ENCODE peak calls at places on chromosomes 4 and X, in eight cellular contexts. A, H, J, Y, D, L, Z and V are unnamed samples.
A peak's percentile ranks its signal among the peaks of the same experiment; 100 is the strongest.

GRCh38 chr4:3660086-3660927 is 105.9 kb upstream of the ADRA2C start:
- DNase-seq in L (peak; percentile 87), J (no peak), Y (no peak), D (no peak), Z (no peak), A (peak; percentile 58), H (no peak), V (no peak)

GRCh38 chrX:68807818-68808217 is 21.0 kb upstream of the EFNB1 start:
- DNase-seq in A (no peak), Y (no peak), J (no peak), L (no peak), H (no peak), Z (peak; percentile 25), D (peak; percentile 4), V (no peak)

GRCh38 chr4:164807611-164808010 is 53.7 kb downstream of the SMIM31 start:
- DNase-seq in D (no peak), L (no peak), Y (no peak), H (no peak), Z (no peak), A (peak; percentile 49), J (no peak), V (no peak)

GRCh38 chrX:121949041-121949760 is 901.8 kb downstream of the GLUD2 start:
- DNase-seq in D (no peak), L (no peak), H (no peak), Z (peak; percentile 11), A (no peak), J (no peak), Y (no peak), V (no peak)

GRCh38 chrX:11261260-11261659 is 32.0 kb upstream of the AMELX start:
- DNase-seq in Y (no peak), A (no peak), H (peak; percentile 23), D (no peak), Z (peak; percentile 76), L (no peak), J (no peak), V (no peak)

GRCh38 chr4:11669156-11669555 is 240.5 kb upstream of the HS3ST1 start:
- DNase-seq in A (no peak), L (no peak), Y (no peak), D (no peak), J (no peak), Z (peak; percentile 5), H (no peak), V (no peak)

GRCh38 chr4:7322166-7322991 is 112.4 kb downstream of the PSAPL1 start:
- DNase-seq in J (no peak), D (no peak), L (no peak), Y (no peak), A (peak; percentile 54), H (no peak), Z (no peak), V (no peak)

GRCh38 chrX:44344687-44345086 is 1.2 kb upstream of the EFHC2 start:
- DNase-seq in L (no peak), A (no peak), Y (no peak), J (no peak), D (peak; percentile 65), Z (no peak), H (no peak), V (no peak)

GRCh38 chr4:575281-576141 is 584 bp downstream of the TMEM271 start:
- DNase-seq in H (peak; percentile 87), J (no peak), Y (peak; percentile 64), A (peak; percentile 93), D (no peak), Z (peak; percentile 57), L (peak; percentile 41), V (no peak)

GRCh38 chr4:48968814-48969213 is 17.3 kb upstream of the CWH43 start:
- DNase-seq in D (no peak), J (no peak), A (no peak), Z (peak; percentile 91), H (peak; percentile 48), L (no peak), Y (no peak), V (no peak)

GRCh38 chr4:183175631-183176232 is 76.7 kb downstream of the WWC2 start:
- DNase-seq in D (no peak), A (no peak), Y (no peak), H (no peak), Z (no peak), L (no peak), J (no peak), V (no peak)

GRCh38 chrX:117743469-117744251 is 372.9 kb downstream of the KLHL13 start:
- DNase-seq in L (peak; percentile 0), Y (no peak), J (no peak), H (peak; percentile 4), A (peak; percentile 7), D (peak; percentile 3), Z (peak; percentile 1), V (peak; percentile 5)

GRCh38 chr4:931194-931959 is 739 bp downstream of the GAK start:
- DNase-seq in L (no peak), H (peak; percentile 85), Z (peak; percentile 74), D (no peak), A (no peak), Y (no peak), J (no peak), V (no peak)

GRCh38 chrX:68180501-68181061 is 252.7 kb downstream of the OPHN1 start:
- DNase-seq in Z (no peak), H (no peak), Y (no peak), J (no peak), D (no peak), A (no peak), L (no peak), V (no peak)

GRCh38 chrX:14028473-14028872 is 1.2 kb downstream of the GEMIN8 start:
- DNase-seq in Z (peak; percentile 20), A (no peak), D (no peak), J (no peak), H (no peak), L (no peak), Y (no peak), V (no peak)